ENCODE peak calls at places on chromosomes 11 and 22, in ten cellular contexts. W is NCI-H460; N is HTR-8/SVneo; I is activated T-helper 1 cell treated with anti-CD3 and anti-CD28 coated beads, Interleukin-12 subunit alpha, Interleukin-12 subunit beta, Interleukin-2, Interleukin-4 antibody, amounts not matched to agents 30 ng/mL and 10 ng/mL and 1 ng/mL, durations not matched to agents 14 hours and 24 hours and 36 hours; D is RKO; T is H7; G is AG09309; M is activated gamma-delta T cell treated with anti-CD3 and anti-CD28 coated beads, Interleukin-2, amount 50 U/mL, for 16 hours; S is Calu3; P is AG09319. J is an unnamed sample.
A peak's percentile ranks its signal among the peaks of the same experiment; 100 is the strongest.

GRCh38 chr11:31236052-31236652 is 133.4 kb downstream of the DCDC1 start:
- DNase-seq in P (no peak), G (no peak), W (peak; percentile 7), N (peak; percentile 3), D (peak; percentile 74), S (no peak), T (no peak), I (no peak), M (no peak), J (no peak)

GRCh38 chr11:127998421-127998820 is 588.9 kb downstream of the ETS1 start:
- DNase-seq in D (no peak), N (no peak), W (no peak), S (no peak), P (no peak), I (no peak), G (no peak), T (no peak), M (no peak), J (no peak)

GRCh38 chr11:83020942-83021779 is 50.5 kb downstream of the RAB30 start:
- DNase-seq in S (no peak), G (no peak), M (no peak), T (no peak), I (no peak), P (no peak), W (no peak), D (no peak), N (no peak), J (no peak)

GRCh38 chr11:2301631-2302272 is at the start of the genes C11orf21 and TSPAN32:
- DNase-seq in N (no peak), I (peak; percentile 57), W (no peak), P (no peak), M (peak; percentile 44), D (no peak), S (no peak), G (no peak), T (no peak), J (no peak)

GRCh38 chr11:43053638-43054412 is 258.0 kb upstream of the API5 start:
- DNase-seq in D (no peak), I (no peak), N (no peak), G (no peak), T (no peak), S (no peak), W (no peak), P (no peak), M (no peak), J (no peak)

GRCh38 chr11:15651033-15651432 is 536.3 kb downstream of the INSC start:
- DNase-seq in N (no peak), M (no peak), P (no peak), S (no peak), W (no peak), T (peak; percentile 17), D (no peak), G (no peak), I (no peak), J (no peak)

GRCh38 chr22:39522567-39523300 is 2.4 kb downstream of the ATF4 start:
- DNase-seq in T (no peak), I (no peak), M (no peak), N (no peak), D (peak; percentile 84), P (no peak), S (peak; percentile 25), W (peak; percentile 43), G (peak; percentile 31), J (no peak)

GRCh38 chr11:18313985-18314763 is 7.8 kb downstream of the HPS5 start:
- DNase-seq in N (no peak), I (no peak), P (no peak), W (no peak), T (no peak), S (no peak), M (no peak), G (no peak), D (no peak), J (no peak)

GRCh38 chr11:115279831-115280761 is 224.1 kb downstream of the CADM1 start:
- DNase-seq in S (no peak), W (no peak), I (no peak), G (no peak), P (no peak), M (no peak), N (no peak), D (no peak), T (no peak), J (no peak)

GRCh38 chr11:31141804-31142203 is 227.7 kb downstream of the DCDC1 start:
- DNase-seq in G (no peak), M (no peak), N (no peak), I (no peak), S (no peak), D (no peak), W (no peak), T (no peak), P (no peak), J (no peak)

GRCh38 chr11:33534575-33534974 is 166.1 kb downstream of the C11orf91 start:
- DNase-seq in M (no peak), N (no peak), D (no peak), T (no peak), S (no peak), G (no peak), W (no peak), I (no peak), P (no peak), J (no peak)

GRCh38 chr11:65425105-65425970 is 2.7 kb downstream of the NEAT1 start:
- DNase-seq in G (peak; percentile 38), T (peak; percentile 50), W (peak; percentile 77), I (peak; percentile 75), S (peak; percentile 62), P (no peak), M (peak; percentile 78), N (no peak), D (peak; percentile 96), J (no peak)

GRCh38 chr11:64619196-64619595 is 28.2 kb downstream of the SLC22A12 start:
- DNase-seq in I (no peak), T (no peak), W (no peak), G (no peak), D (no peak), S (no peak), M (no peak), N (no peak), P (no peak), J (no peak)

GRCh38 chr11:25317221-25317620 is 820.4 kb downstream of the LUZP2 start:
- DNase-seq in G (no peak), T (no peak), N (no peak), D (no peak), W (no peak), M (no peak), I (no peak), P (no peak), S (no peak), J (no peak)